ENCODE peak calls at places on chromosomes 16 and 17, in nine cellular contexts. One of them, this sample, is unnamed.

GRCh38 chr16:10880609-10881452 is 3.8 kb downstream of the CIITA start:
- DNase-seq in tibial nerve: no peak
- DNase-seq in transverse colon: no peak
- DNase-seq in body of pancreas: no peak
- DNase-seq in spleen: no peak
- DNase-seq in A549: no peak
- DNase-seq in stomach: no peak
- DNase-seq in vagina: no peak
- DNase-seq in IMR-90: no peak
- DNase-seq in this sample: no peak

GRCh38 chr17:17067277-17067676 is 25.0 kb downstream of the MPRIP start:
- DNase-seq in tibial nerve: no peak
- DNase-seq in transverse colon: no peak
- DNase-seq in body of pancreas: peak
- DNase-seq in spleen: peak
- DNase-seq in A549: peak
- DNase-seq in stomach: no peak
- DNase-seq in vagina: no peak
- DNase-seq in IMR-90: peak
- DNase-seq in this sample: no peak

GRCh38 chr16:11462861-11463260 is 117.6 kb downstream of the RMI2 start:
- DNase-seq in tibial nerve: no peak
- DNase-seq in transverse colon: no peak
- DNase-seq in body of pancreas: no peak
- DNase-seq in spleen: peak
- DNase-seq in A549: no peak
- DNase-seq in stomach: no peak
- DNase-seq in vagina: no peak
- DNase-seq in IMR-90: no peak
- DNase-seq in this sample: no peak

GRCh38 chr17:56159764-56160394 is 6.6 kb downstream of the ANKFN1 start:
- DNase-seq in tibial nerve: no peak
- DNase-seq in transverse colon: no peak
- DNase-seq in body of pancreas: no peak
- DNase-seq in spleen: no peak
- DNase-seq in A549: no peak
- DNase-seq in stomach: no peak
- DNase-seq in vagina: no peak
- DNase-seq in IMR-90: no peak
- DNase-seq in this sample: no peak

GRCh38 chr16:29765167-29766032 is 12.7 kb upstream of the ZG16 start:
- DNase-seq in tibial nerve: no peak
- DNase-seq in transverse colon: peak
- DNase-seq in body of pancreas: peak
- DNase-seq in spleen: no peak
- DNase-seq in A549: no peak
- DNase-seq in stomach: no peak
- DNase-seq in vagina: no peak
- DNase-seq in IMR-90: no peak
- DNase-seq in this sample: no peak

GRCh38 chr17:76199466-76199865 is 40.8 kb downstream of the RNF157 start:
- DNase-seq in tibial nerve: no peak
- DNase-seq in transverse colon: no peak
- DNase-seq in body of pancreas: no peak
- DNase-seq in spleen: no peak
- DNase-seq in A549: no peak
- DNase-seq in stomach: no peak
- DNase-seq in vagina: no peak
- DNase-seq in IMR-90: no peak
- DNase-seq in this sample: no peak

GRCh38 chr16:22886908-22887307 is 72.9 kb downstream of the HS3ST2 start:
- DNase-seq in tibial nerve: no peak
- DNase-seq in transverse colon: no peak
- DNase-seq in body of pancreas: no peak
- DNase-seq in spleen: no peak
- DNase-seq in A549: no peak
- DNase-seq in stomach: no peak
- DNase-seq in vagina: no peak
- DNase-seq in IMR-90: no peak
- DNase-seq in this sample: no peak

GRCh38 chr16:23679986-23680336 is 1.3 kb downstream of the PLK1 start:
- DNase-seq in tibial nerve: no peak
- DNase-seq in transverse colon: no peak
- DNase-seq in body of pancreas: no peak
- DNase-seq in spleen: no peak
- DNase-seq in A549: no peak
- DNase-seq in stomach: no peak
- DNase-seq in vagina: no peak
- DNase-seq in IMR-90: no peak
- DNase-seq in this sample: no peak

GRCh38 chr17:82007228-82007494 is 15.5 kb downstream of the CENPX start:
- DNase-seq in tibial nerve: no peak
- DNase-seq in transverse colon: no peak
- DNase-seq in body of pancreas: no peak
- DNase-seq in spleen: no peak
- DNase-seq in A549: no peak
- DNase-seq in stomach: no peak
- DNase-seq in vagina: no peak
- DNase-seq in IMR-90: no peak
- DNase-seq in this sample: no peak

GRCh38 chr17:82004485-82005455 is 17.9 kb downstream of the CENPX start:
- DNase-seq in tibial nerve: no peak
- DNase-seq in transverse colon: no peak
- DNase-seq in body of pancreas: no peak
- DNase-seq in spleen: no peak
- DNase-seq in A549: no peak
- DNase-seq in stomach: no peak
- DNase-seq in vagina: no peak
- DNase-seq in IMR-90: no peak
- DNase-seq in this sample: no peak

GRCh38 chr17:82007495-82008257 is 15.0 kb downstream of the CENPX start:
- DNase-seq in tibial nerve: no peak
- DNase-seq in transverse colon: no peak
- DNase-seq in body of pancreas: no peak
- DNase-seq in spleen: no peak
- DNase-seq in A549: no peak
- DNase-seq in stomach: no peak
- DNase-seq in vagina: no peak
- DNase-seq in IMR-90: no peak
- DNase-seq in this sample: no peak

GRCh38 chr17:82006468-82007227 is 16.0 kb downstream of the CENPX start:
- DNase-seq in tibial nerve: no peak
- DNase-seq in transverse colon: no peak
- DNase-seq in body of pancreas: no peak
- DNase-seq in spleen: no peak
- DNase-seq in A549: no peak
- DNase-seq in stomach: no peak
- DNase-seq in vagina: no peak
- DNase-seq in IMR-90: peak
- DNase-seq in this sample: no peak

DNA sequence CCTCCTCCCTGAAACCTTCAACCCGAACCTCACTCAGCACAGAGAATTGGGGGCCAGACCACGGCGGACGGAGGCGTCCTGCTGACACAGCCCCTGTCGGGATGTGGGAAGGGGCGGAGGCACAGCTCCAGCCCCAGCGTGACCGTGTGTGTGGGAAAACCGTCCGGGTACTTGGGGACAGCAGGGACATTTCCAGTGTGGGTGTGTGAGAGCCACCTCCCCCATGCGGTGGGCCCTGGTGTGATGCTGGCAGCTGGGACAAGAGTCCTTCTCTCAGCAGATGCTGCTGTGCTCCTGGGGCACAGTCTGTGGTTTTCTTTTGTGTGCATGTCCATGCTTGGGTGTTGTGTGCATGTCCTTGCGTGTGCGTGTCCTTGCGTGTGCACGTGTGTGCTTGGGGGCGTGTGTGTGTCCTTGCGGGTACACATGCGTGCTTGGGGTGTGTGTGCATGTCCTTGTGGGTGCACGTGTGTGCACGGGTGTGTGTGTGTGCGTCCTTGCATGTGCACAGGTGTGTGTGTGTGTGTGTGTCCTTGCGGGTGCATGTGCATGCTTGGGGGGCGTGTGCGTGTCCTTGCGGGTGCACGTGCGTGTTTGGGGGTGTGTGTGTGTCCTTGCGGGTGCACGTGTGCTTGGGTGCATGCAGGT is 16.9 kb downstream of the CENPX start:
- DNase-seq in tibial nerve: no peak
- DNase-seq in transverse colon: no peak
- DNase-seq in body of pancreas: no peak
- DNase-seq in spleen: no peak
- DNase-seq in A549: no peak
- DNase-seq in stomach: no peak
- DNase-seq in vagina: no peak
- DNase-seq in IMR-90: no peak
- DNase-seq in this sample: no peak
- TF ChIP-seq POLR2A in tibial nerve: no peak
- TF ChIP-seq POLR2A in transverse colon: no peak
- TF ChIP-seq POLR2A in body of pancreas: no peak
- TF ChIP-seq POLR2A in spleen: no peak
- TF ChIP-seq POLR2A in A549: no peak
- TF ChIP-seq POLR2A in stomach: no peak
- TF ChIP-seq POLR2A in vagina: no peak
- TF ChIP-seq POLR2A in IMR-90: no peak
- TF ChIP-seq POLR2A in this sample: no peak

DNA sequence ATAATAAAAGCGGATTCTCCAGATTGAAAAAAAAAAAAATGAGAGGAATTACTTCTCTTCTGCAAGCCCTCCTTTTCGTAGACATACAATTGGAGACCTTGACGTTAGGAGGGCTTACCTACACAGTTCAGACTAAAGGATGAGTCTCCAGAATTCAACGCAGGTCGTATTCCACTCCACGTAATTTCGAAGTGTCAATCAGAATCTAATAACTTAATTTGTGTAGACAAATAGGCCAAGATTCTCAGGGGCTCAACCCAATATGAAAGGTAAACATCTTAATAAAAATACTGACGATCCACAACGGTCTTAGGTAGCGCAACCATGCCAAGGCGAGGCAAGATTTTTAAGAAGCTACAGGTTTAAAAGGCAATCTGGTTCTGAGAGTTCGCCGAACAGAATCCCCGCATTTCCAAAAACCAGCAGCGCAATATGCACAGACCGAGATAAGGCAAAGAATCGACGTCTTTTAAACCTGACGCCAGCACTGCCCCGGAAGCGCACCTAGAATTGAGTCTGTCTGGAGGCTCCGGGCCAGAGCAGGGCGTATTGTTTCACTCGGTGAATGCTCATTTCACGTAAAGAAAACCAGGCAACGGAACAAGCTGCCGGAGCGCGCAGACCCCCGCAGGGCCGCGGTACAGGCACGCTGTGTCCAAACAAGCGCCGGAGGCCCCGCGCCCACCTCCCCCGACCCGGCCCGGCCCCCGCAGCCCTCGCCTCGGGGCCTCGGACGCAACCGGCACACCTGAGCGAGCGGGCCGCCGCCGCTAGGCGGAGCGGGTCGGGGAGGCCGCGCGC is 623 bp downstream of the MBTPS1 start:
- DNase-seq in tibial nerve: no peak
- DNase-seq in transverse colon: peak
- DNase-seq in body of pancreas: peak
- DNase-seq in spleen: no peak
- DNase-seq in A549: peak
- DNase-seq in stomach: peak
- DNase-seq in vagina: no peak
- DNase-seq in IMR-90: peak
- DNase-seq in this sample: peak
- TF ChIP-seq CTCF in tibial nerve: peak
- TF ChIP-seq CTCF in transverse colon: peak
- TF ChIP-seq CTCF in body of pancreas: peak
- TF ChIP-seq CTCF in spleen: no peak
- TF ChIP-seq CTCF in A549: no peak
- TF ChIP-seq CTCF in stomach: no peak
- TF ChIP-seq CTCF in vagina: no peak
- TF ChIP-seq CTCF in IMR-90: peak
- TF ChIP-seq CTCF in this sample: peak

DNA sequence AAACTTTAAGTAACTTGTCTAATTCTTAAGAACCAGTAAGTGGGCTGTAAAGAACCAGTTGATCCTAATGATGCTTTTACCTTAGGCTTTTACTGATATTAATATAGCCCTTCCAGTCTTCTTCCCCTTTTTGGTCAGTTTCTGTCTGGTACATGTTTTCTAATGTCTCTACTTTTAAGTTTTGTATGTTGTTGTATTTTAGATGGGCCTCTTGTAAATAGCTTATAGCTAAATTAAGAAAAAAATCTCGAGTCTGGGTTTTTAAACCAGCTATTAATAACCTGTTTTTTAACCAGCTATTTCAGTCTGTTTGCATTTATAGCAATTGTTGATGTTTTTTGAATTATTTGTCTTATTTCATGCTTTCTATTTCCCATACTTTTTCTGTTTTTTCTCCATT is 79.0 kb downstream of the PITPNC1 start:
- DNase-seq in tibial nerve: no peak
- DNase-seq in transverse colon: no peak
- DNase-seq in body of pancreas: no peak
- DNase-seq in spleen: no peak
- DNase-seq in A549: no peak
- DNase-seq in stomach: no peak
- DNase-seq in vagina: no peak
- DNase-seq in IMR-90: no peak
- DNase-seq in this sample: no peak
- H3K4me3 ChIP-seq in tibial nerve: no peak
- H3K4me3 ChIP-seq in transverse colon: no peak
- H3K4me3 ChIP-seq in body of pancreas: no peak
- H3K4me3 ChIP-seq in spleen: no peak
- H3K4me3 ChIP-seq in A549: no peak
- H3K4me3 ChIP-seq in stomach: no peak
- H3K4me3 ChIP-seq in vagina: no peak
- H3K4me3 ChIP-seq in IMR-90: no peak
- H3K4me3 ChIP-seq in this sample: no peak

GRCh38 chr17:83077411-83077810 is 2.0 kb upstream of the METRNL start:
- DNase-seq in tibial nerve: no peak
- DNase-seq in transverse colon: no peak
- DNase-seq in body of pancreas: no peak
- DNase-seq in spleen: no peak
- DNase-seq in A549: no peak
- DNase-seq in stomach: peak
- DNase-seq in vagina: no peak
- DNase-seq in IMR-90: no peak
- DNase-seq in this sample: no peak

GRCh38 chr17:83078378-83079339 is 750 bp upstream of the METRNL start:
- DNase-seq in tibial nerve: no peak
- DNase-seq in transverse colon: no peak
- DNase-seq in body of pancreas: peak
- DNase-seq in spleen: no peak
- DNase-seq in A549: no peak
- DNase-seq in stomach: no peak
- DNase-seq in vagina: no peak
- DNase-seq in IMR-90: no peak
- DNase-seq in this sample: no peak

GRCh38 chr17:83079766-83080616 is 582 bp downstream of the METRNL start:
- DNase-seq in tibial nerve: no peak
- DNase-seq in transverse colon: no peak
- DNase-seq in body of pancreas: no peak
- DNase-seq in spleen: peak
- DNase-seq in A549: no peak
- DNase-seq in stomach: no peak
- DNase-seq in vagina: no peak
- DNase-seq in IMR-90: no peak
- DNase-seq in this sample: no peak

GRCh38 chr17:83080641-83081560 is 1.5 kb downstream of the METRNL start:
- DNase-seq in tibial nerve: no peak
- DNase-seq in transverse colon: peak
- DNase-seq in body of pancreas: peak
- DNase-seq in spleen: peak
- DNase-seq in A549: no peak
- DNase-seq in stomach: peak
- DNase-seq in vagina: no peak
- DNase-seq in IMR-90: peak
- DNase-seq in this sample: no peak

GRCh38 chr17:83079340-83079747 is at the start of gene METRNL:
- DNase-seq in tibial nerve: no peak
- DNase-seq in transverse colon: peak
- DNase-seq in body of pancreas: peak
- DNase-seq in spleen: peak
- DNase-seq in A549: peak
- DNase-seq in stomach: peak
- DNase-seq in vagina: no peak
- DNase-seq in IMR-90: peak
- DNase-seq in this sample: peak
- TF ChIP-seq POLR2A in tibial nerve: peak
- TF ChIP-seq POLR2A in transverse colon: no peak
- TF ChIP-seq POLR2A in body of pancreas: no peak
- TF ChIP-seq POLR2A in spleen: no peak
- TF ChIP-seq POLR2A in A549: peak
- TF ChIP-seq POLR2A in stomach: no peak
- TF ChIP-seq POLR2A in vagina: peak
- TF ChIP-seq POLR2A in IMR-90: peak
- TF ChIP-seq POLR2A in this sample: peak

This sample was measured in gastrocnemius medialis.